ENCODE peak calls at places on chromosomes 12 and 14, in six cellular contexts. L, M, C, B, U and Q are unnamed samples.

GRCh38 chr14:63857467-63858030 is 4.7 kb downstream of the SYNE2 start:
- DNase-seq in L (no peak), M (no peak), C (no peak), B (no peak), U (no peak), Q (no peak)

GRCh38 chr12:42524716-42525115 is 64.8 kb downstream of the PRICKLE1 start:
- DNase-seq in L (no peak), M (no peak), C (no peak), B (no peak), U (no peak), Q (no peak)

GRCh38 chr12:49818241-49818640 is 10.0 kb downstream of the NCKAP5L start:
- DNase-seq in L (no peak), M (no peak), C (no peak), B (no peak), U (no peak), Q (no peak)

GRCh38 chr14:70622111-70622712 is 19.5 kb upstream of the TTC9 start:
- DNase-seq in L (peak; percentile 58), M (peak; percentile 16), C (peak; percentile 66), B (no peak), U (no peak), Q (peak; percentile 39)

GRCh38 chr14:26730929-26731618 is 133.2 kb upstream of the NOVA1 start:
- DNase-seq in L (peak; percentile 1), M (peak; percentile 8), C (no peak), B (no peak), U (no peak), Q (peak; percentile 16)

GRCh38 chr14:104217486-104218360 is 79.3 kb downstream of the KIF26A start:
- DNase-seq in L (no peak), M (no peak), C (no peak), B (no peak), U (no peak), Q (no peak)

GRCh38 chr14:91228112-91229004 is 16.1 kb downstream of the GPR68 start:
- DNase-seq in L (no peak), M (no peak), C (no peak), B (no peak), U (no peak), Q (peak; percentile 48)

GRCh38 chr12:122097641-122098364 is 19.2 kb downstream of the MLXIP start:
- DNase-seq in L (no peak), M (no peak), C (peak; percentile 64), B (no peak), U (no peak), Q (peak; percentile 76)

GRCh38 chr14:23640524-23641141 is 4.5 kb downstream of the DHRS2 start:
- DNase-seq in L (peak; percentile 63), M (no peak), C (peak; percentile 40), B (no peak), U (no peak), Q (peak; percentile 62)

GRCh38 chr12:111183094-111183493 is 185.8 kb downstream of the PHETA1 start:
- DNase-seq in L (no peak), M (no peak), C (no peak), B (no peak), U (no peak), Q (no peak)

GRCh38 chr14:99587463-99588278 is 16.3 kb downstream of the CCDC85C start:
- DNase-seq in L (no peak), M (no peak), C (no peak), B (no peak), U (no peak), Q (no peak)

GRCh38 chr12:11144297-11144696 is 9.9 kb upstream of the TAS2R30 start:
- DNase-seq in L (no peak), M (no peak), C (no peak), B (no peak), U (no peak), Q (no peak)

GRCh38 chr14:65096323-65097089 is 5.8 kb downstream of the MAX start:
- DNase-seq in L (peak; percentile 22), M (no peak), C (no peak), B (no peak), U (no peak), Q (peak; percentile 88)

GRCh38 chr14:29175706-29176105 is 409.1 kb downstream of the FOXG1 start:
- DNase-seq in L (no peak), M (no peak), C (no peak), B (no peak), U (no peak), Q (no peak)